ENCODE peak calls at places on chromosomes 2 and 18, in six cellular contexts. Q is endothelial cell of umbilical vein, J is NCI-H1092 treated with DMSO at 0.1 percent for 48 hours, K is HT-29, S is dorsolateral prefrontal cortex, Z is neural crest cell. H is an unnamed sample.

GRCh38 chr2:158337018-158337417 is 119.5 kb downstream of the CCDC148 start:
- DNase-seq in J (no peak), K (no peak), Z (no peak), Q (no peak), S (no peak), H (no peak)

GRCh38 chr2:127219716-127220090 is 396 bp downstream of the CYP27C1 start:
- DNase-seq in S (no peak), Q (no peak), Z (peak), J (no peak), K (no peak), H (no peak)

GRCh38 chr18:12783524-12783923 is 80.7 kb downstream of the PSMG2 start:
- DNase-seq in Z (no peak), S (no peak), Q (no peak), K (no peak), J (no peak), H (no peak)

GRCh38 chr18:9860682-9861081 is 25.1 kb upstream of the TXNDC2 start:
- DNase-seq in S (no peak), Z (no peak), K (no peak), Q (no peak), J (no peak), H (no peak)

GRCh38 chr2:176595986-176596385 is 326.7 kb downstream of the MTX2 start:
- DNase-seq in Q (peak), S (no peak), K (no peak), J (no peak), Z (no peak), H (no peak)

GRCh38 chr2:24763843-24764242 is 29.3 kb downstream of the PTRHD1 start:
- DNase-seq in Q (no peak), Z (no peak), S (no peak), K (no peak), J (no peak), H (no peak)

GRCh38 chr2:231820786-231821303 is 34.6 kb downstream of the COPS7B start:
- DNase-seq in J (no peak), Q (no peak), Z (no peak), K (no peak), S (no peak), H (no peak)

GRCh38 chr18:35581555-35582309 is at the start of gene GALNT1:
- DNase-seq in K (no peak), S (no peak), J (peak), Z (peak), Q (peak), H (no peak)

GRCh38 chr2:15667579-15668556 is 76.2 kb downstream of the DDX1 start:
- DNase-seq in Q (peak), S (no peak), J (no peak), K (no peak), Z (no peak), H (no peak)

GRCh38 chr2:46909771-46910419 is 5.7 kb downstream of the MCFD2 start:
- DNase-seq in Q (peak), K (peak), Z (no peak), J (no peak), S (no peak), H (no peak)

GRCh38 chr2:74893332-74893731 is 59.4 kb downstream of the HK2 start:
- DNase-seq in K (no peak), Q (peak), S (no peak), J (no peak), Z (no peak), H (no peak)

GRCh38 chr2:225400060-225400511 is 576 bp downstream of the NYAP2 start:
- DNase-seq in Z (peak), S (peak), K (peak), J (peak), Q (peak), H (peak)